ENCODE peak calls at places on chromosomes 1 and 21, in six cellular contexts. A, H, Q, N, U and P are unnamed samples.

GRCh38 chr1:32138965-32139364 is 31.1 kb downstream of the KPNA6 start:
- DNase-seq in A (no peak), H (no peak), Q (peak; percentile 55), N (no peak), U (peak; percentile 60), P (peak; percentile 31)

GRCh38 chr1:61247051-61247854 is 164.9 kb downstream of the NFIA start:
- DNase-seq in A (no peak), H (no peak), Q (no peak), N (no peak), U (no peak), P (no peak)

GRCh38 chr1:55195523-55196233 is 19.5 kb downstream of the USP24 start:
- DNase-seq in A (no peak), H (no peak), Q (peak; percentile 69), N (no peak), U (peak; percentile 78), P (no peak)

GRCh38 chr1:229091721-229092136 is 179.2 kb upstream of the RAB4A start:
- DNase-seq in A (no peak), H (no peak), Q (no peak), N (no peak), U (no peak), P (no peak)

GRCh38 chr1:197269053-197269452 is 1.0 kb downstream of the CRB1 start:
- DNase-seq in A (no peak), H (no peak), Q (no peak), N (no peak), U (no peak), P (no peak)

GRCh38 chr1:888297-888696 is 35.4 kb upstream of the SAMD11 start:
- DNase-seq in A (no peak), H (no peak), Q (no peak), N (no peak), U (no peak), P (no peak)

GRCh38 chr1:155392898-155393411 is 72.3 kb downstream of the RUSC1 start:
- DNase-seq in A (no peak), H (no peak), Q (peak; percentile 55), N (no peak), U (peak; percentile 69), P (no peak)

GRCh38 chr1:12407050-12407961 is 177.5 kb downstream of the VPS13D start:
- DNase-seq in A (no peak), H (no peak), Q (peak; percentile 84), N (no peak), U (peak; percentile 47), P (no peak)

GRCh38 chr1:85661767-85662166 is 46.5 kb downstream of the ZNHIT6 start:
- DNase-seq in A (no peak), H (no peak), Q (no peak), N (no peak), U (no peak), P (no peak)

GRCh38 chr1:200869753-200870391 is 2.9 kb upstream of the GPR25 start:
- DNase-seq in A (no peak), H (no peak), Q (no peak), N (no peak), U (no peak), P (no peak)

GRCh38 chr1:38784452-38785284 is 74.9 kb downstream of the RRAGC start:
- DNase-seq in A (no peak), H (no peak), Q (no peak), N (no peak), U (no peak), P (no peak)

GRCh38 chr1:57963545-57963944 is 539.7 kb upstream of the DAB1 start:
- DNase-seq in A (no peak), H (no peak), Q (no peak), N (no peak), U (no peak), P (no peak)

GRCh38 chr1:54791880-54792522 is 9.1 kb downstream of the TTC22 start:
- DNase-seq in A (peak; percentile 94), H (no peak), Q (peak; percentile 34), N (peak; percentile 65), U (peak; percentile 13), P (peak; percentile 76)

GRCh38 chr1:226973898-226974543 is 33.9 kb downstream of the COQ8A start:
- DNase-seq in A (no peak), H (no peak), Q (peak; percentile 24), N (peak; percentile 22), U (peak; percentile 42), P (peak; percentile 22)

GRCh38 chr21:39313457-39314154 is at the start of gene BRWD1:
- DNase-seq in A (peak; percentile 88), H (peak; percentile 91), Q (peak; percentile 81), N (peak; percentile 78), U (peak; percentile 92), P (peak; percentile 90)

GRCh38 chr1:9874959-9875635 is 35.0 kb downstream of the CTNNBIP1 start:
- DNase-seq in A (peak; percentile 92), H (peak; percentile 86), Q (peak; percentile 67), N (peak; percentile 87), U (peak; percentile 75), P (peak; percentile 82)

GRCh38 chr1:169741666-169742394 is 8.0 kb upstream of the SELE start:
- DNase-seq in A (no peak), H (no peak), Q (peak; percentile 18), N (no peak), U (peak; percentile 7), P (peak; percentile 6)

GRCh38 chr1:57404914-57405313 is 18.9 kb downstream of the DAB1 start:
- DNase-seq in A (no peak), H (no peak), Q (peak; percentile 28), N (no peak), U (no peak), P (no peak)

GRCh38 chr21:15795533-15795932 is 65.8 kb downstream of the USP25 start:
- DNase-seq in A (no peak), H (no peak), Q (no peak), N (no peak), U (no peak), P (no peak)

GRCh38 chr1:176696109-176696508 is 233.1 kb downstream of the PAPPA2 start:
- DNase-seq in A (no peak), H (no peak), Q (peak; percentile 11), N (peak; percentile 64), U (peak; percentile 47), P (peak; percentile 78)

GRCh38 chr1:2639607-2640521 is 7.0 kb upstream of the MMEL1 start:
- DNase-seq in A (no peak), H (no peak), Q (no peak), N (no peak), U (no peak), P (no peak)
- H3K27ac ChIP-seq in A (no peak overlapping the region), H (no peak overlapping the region), Q (no peak overlapping the region), N (no peak overlapping the region), U (no peak overlapping the region), P (no peak overlapping the region)

DNA sequence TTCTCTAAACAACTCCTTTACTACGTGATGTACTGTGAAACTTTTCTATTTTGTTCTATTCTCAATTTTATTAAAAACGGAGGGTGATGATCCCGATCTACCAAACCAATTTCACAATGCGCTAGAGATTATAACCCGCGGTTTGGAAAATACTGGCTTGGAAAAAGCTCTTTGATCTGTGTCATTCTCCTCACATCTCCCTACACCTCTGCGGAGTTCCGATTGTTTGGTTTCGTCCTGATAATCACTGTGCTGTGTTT is 557 bp upstream of the ABCD3 start:
- DNase-seq in A (no peak), H (no peak), Q (no peak), N (no peak), U (no peak), P (peak; percentile 5)
- H2BK5ac ChIP-seq in A (peak overlapping the region; percentile 61), H (peak overlapping the region; percentile 87), Q (peak overlapping the region; percentile 89), N (no peak overlapping the region), U (peak overlapping the region; percentile 1), P (no peak overlapping the region)

GRCh38 chr1:8194481-8195227 is 123.3 kb upstream of the SLC45A1 start:
- DNase-seq in A (no peak), H (no peak), Q (peak; percentile 67), N (no peak), U (no peak), P (no peak)
- H3K27ac ChIP-seq in A (no peak overlapping the region), H (no peak overlapping the region), Q (no peak overlapping the region), N (no peak overlapping the region), U (no peak overlapping the region), P (no peak overlapping the region)

GRCh38 chr1:17167041-17167782 is 37.7 kb upstream of the PADI1 start:
- DNase-seq in A (no peak), H (no peak), Q (no peak), N (peak; percentile 57), U (no peak), P (peak; percentile 82)
- H2BK5ac ChIP-seq in A (peak overlapping the region; percentile 82), H (no peak overlapping the region), Q (peak overlapping the region; percentile 100), N (no peak overlapping the region), U (peak overlapping the region; percentile 92), P (no peak overlapping the region)

DNA sequence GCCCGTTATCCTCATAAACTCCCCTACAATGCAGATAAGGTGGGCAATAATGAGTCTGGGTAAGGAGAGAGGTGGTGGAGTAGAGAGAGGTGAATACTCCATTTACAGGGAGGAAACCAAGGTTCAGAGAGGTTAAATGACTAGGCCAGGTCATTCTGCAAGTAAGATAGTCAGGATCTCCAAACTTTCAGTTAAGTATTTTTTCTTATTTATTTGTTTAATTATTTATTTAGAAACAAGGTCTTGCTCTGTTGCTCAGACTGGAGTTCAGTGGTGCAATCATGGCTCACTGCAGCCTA is 26.0 kb downstream of the PAFAH2 start:
- DNase-seq in A (no peak), H (no peak), Q (no peak), N (no peak), U (no peak), P (no peak)
- H3K27ac ChIP-seq in A (no peak overlapping the region), H (no peak overlapping the region), Q (no peak overlapping the region), N (no peak overlapping the region), U (no peak overlapping the region), P (no peak overlapping the region)

GRCh38 chr1:42334240-42335049 is 590 bp downstream of the FOXJ3 start:
- DNase-seq in A (peak; percentile 78), H (peak; percentile 58), Q (peak; percentile 43), N (peak; percentile 72), U (peak; percentile 78), P (peak; percentile 85)

GRCh38 chr1:42333662-42334239 is 1.3 kb downstream of the FOXJ3 start:
- DNase-seq in A (no peak), H (no peak), Q (peak; percentile 20), N (no peak), U (peak; percentile 26), P (no peak)

GRCh38 chr1:42335809-42336518 is 929 bp upstream of the FOXJ3 start:
- DNase-seq in A (no peak), H (no peak), Q (peak; percentile 45), N (no peak), U (peak; percentile 69), P (peak; percentile 62)

GRCh38 chr1:42336978-42337377 is 1.9 kb upstream of the FOXJ3 start:
- DNase-seq in A (no peak), H (no peak), Q (no peak), N (no peak), U (no peak), P (peak; percentile 90)

GRCh38 chr1:42335050-42335808 is at the start of gene FOXJ3:
- DNase-seq in A (peak; percentile 95), H (peak; percentile 96), Q (peak; percentile 96), N (peak; percentile 95), U (peak; percentile 93), P (peak; percentile 99)
- H2BK5ac ChIP-seq in A (peak within 1 kb of the TSS; percentile 94), H (peak within 1 kb of the TSS; percentile 85), Q (peak within 1 kb of the TSS; percentile 88), N (no peak within 1 kb of the TSS), U (peak within 1 kb of the TSS; percentile 73), P (peak within 1 kb of the TSS; percentile 87)

GRCh38 chr1:184825571-184825970 is 70.9 kb upstream of the EDEM3 start:
- DNase-seq in A (no peak), H (no peak), Q (no peak), N (no peak), U (no peak), P (no peak)
- H3K27ac ChIP-seq in A (no peak overlapping the region), H (no peak overlapping the region), Q (no peak overlapping the region), N (no peak overlapping the region), U (no peak overlapping the region), P (no peak overlapping the region)